ENCODE peak calls at places on chromosome X, in five cellular contexts. One of them, this sample, is unnamed.

GRCh38 chrX:24428518-24428917 is 36.6 kb upstream of the PDK3 start:
- DNase-seq in HepG2: no peak
- DNase-seq in H1: no peak
- DNase-seq in SK-N-SH: no peak
- DNase-seq in GM12878: no peak
- DNase-seq in this sample: no peak

GRCh38 chrX:106752101-106752678 is 25.7 kb downstream of the RNF128 start:
- DNase-seq in GM12878: no peak
- DNase-seq in SK-N-SH: no peak
- DNase-seq in H1: no peak
- DNase-seq in HepG2: no peak
- DNase-seq in this sample: no peak

GRCh38 chrX:29145316-29145715 is 558.1 kb downstream of the IL1RAPL1 start:
- DNase-seq in SK-N-SH: no peak
- DNase-seq in HepG2: no peak
- DNase-seq in H1: no peak
- DNase-seq in GM12878: no peak
- DNase-seq in this sample: no peak

GRCh38 chrX:45954026-45954425 is 591.2 kb downstream of the ZNF674 start:
- DNase-seq in HepG2: no peak
- DNase-seq in GM12878: no peak
- DNase-seq in H1: no peak
- DNase-seq in SK-N-SH: no peak
- DNase-seq in this sample: no peak

GRCh38 chrX:45517090-45517973 is 316.7 kb upstream of the DIPK2B start:
- DNase-seq in HepG2: peak
- DNase-seq in GM12878: no peak
- DNase-seq in H1: no peak
- DNase-seq in SK-N-SH: no peak
- DNase-seq in this sample: no peak

GRCh38 chrX:130049821-130050220 is 60.5 kb downstream of the ELF4 start:
- DNase-seq in H1: no peak
- DNase-seq in GM12878: no peak
- DNase-seq in HepG2: no peak
- DNase-seq in SK-N-SH: no peak
- DNase-seq in this sample: no peak

GRCh38 chrX:145405012-145405411 is 157.7 kb downstream of the SPANXN1 start:
- DNase-seq in SK-N-SH: peak
- DNase-seq in GM12878: no peak
- DNase-seq in HepG2: peak
- DNase-seq in H1: no peak
- DNase-seq in this sample: peak

GRCh38 chrX:97266406-97267121 is 382.9 kb downstream of the RPA4 start:
- DNase-seq in GM12878: no peak
- DNase-seq in SK-N-SH: peak
- DNase-seq in HepG2: no peak
- DNase-seq in H1: no peak
- DNase-seq in this sample: no peak

GRCh38 chrX:20507901-20508620 is 241.4 kb upstream of the RPS6KA3 start:
- DNase-seq in GM12878: no peak
- DNase-seq in H1: no peak
- DNase-seq in SK-N-SH: no peak
- DNase-seq in HepG2: no peak
- DNase-seq in this sample: no peak

GRCh38 chrX:100654256-100654655 is 10.3 kb downstream of the SRPX2 start:
- DNase-seq in H1: no peak
- DNase-seq in GM12878: no peak
- DNase-seq in SK-N-SH: peak
- DNase-seq in HepG2: no peak
- DNase-seq in this sample: no peak

GRCh38 chrX:22652596-22652995 is 347.2 kb upstream of the DDX53 start:
- DNase-seq in HepG2: peak
- DNase-seq in SK-N-SH: peak
- DNase-seq in H1: no peak
- DNase-seq in GM12878: no peak
- DNase-seq in this sample: no peak

GRCh38 chrX:96407043-96407442 is 277.6 kb upstream of the DIAPH2 start:
- DNase-seq in HepG2: peak
- DNase-seq in H1: no peak
- DNase-seq in GM12878: no peak
- DNase-seq in SK-N-SH: no peak
- DNase-seq in this sample: no peak

GRCh38 chrX:39616098-39616729 is 481.5 kb downstream of the BCOR start:
- DNase-seq in GM12878: peak
- DNase-seq in SK-N-SH: no peak
- DNase-seq in HepG2: no peak
- DNase-seq in H1: no peak
- DNase-seq in this sample: peak

GRCh38 chrX:39614680-39614998 is 483.1 kb downstream of the BCOR start:
- DNase-seq in HepG2: no peak
- DNase-seq in H1: no peak
- DNase-seq in SK-N-SH: no peak
- DNase-seq in GM12878: no peak
- DNase-seq in this sample: no peak

GRCh38 chrX:39613997-39614679 is 483.6 kb downstream of the BCOR start:
- DNase-seq in SK-N-SH: peak
- DNase-seq in HepG2: no peak
- DNase-seq in GM12878: peak
- DNase-seq in H1: peak
- DNase-seq in this sample: no peak

GRCh38 chrX:39611468-39611867 is 486.3 kb downstream of the BCOR start:
- DNase-seq in GM12878: no peak
- DNase-seq in HepG2: no peak
- DNase-seq in SK-N-SH: no peak
- DNase-seq in H1: no peak
- DNase-seq in this sample: peak

GRCh38 chrX:39613508-39613921 is 484.2 kb downstream of the BCOR start:
- DNase-seq in SK-N-SH: peak
- DNase-seq in GM12878: no peak
- DNase-seq in H1: peak
- DNase-seq in HepG2: no peak
- DNase-seq in this sample: no peak
- H2AFZ ChIP-seq in SK-N-SH: no peak
- H2AFZ ChIP-seq in GM12878: peak
- H2AFZ ChIP-seq in H1: no peak
- H2AFZ ChIP-seq in HepG2: no peak
- H2AFZ ChIP-seq in this sample: no peak

GRCh38 chrX:116961872-116962582 is 499.3 kb upstream of the CT83 start:
- DNase-seq in H1: no peak
- DNase-seq in SK-N-SH: peak
- DNase-seq in GM12878: no peak
- DNase-seq in HepG2: peak
- DNase-seq in this sample: no peak
- TF ChIP-seq MAX in H1: no peak
- TF ChIP-seq MAX in SK-N-SH: no peak
- TF ChIP-seq MAX in GM12878: no peak
- TF ChIP-seq MAX in HepG2: no peak
- TF ChIP-seq MAX in this sample: no peak

DNA sequence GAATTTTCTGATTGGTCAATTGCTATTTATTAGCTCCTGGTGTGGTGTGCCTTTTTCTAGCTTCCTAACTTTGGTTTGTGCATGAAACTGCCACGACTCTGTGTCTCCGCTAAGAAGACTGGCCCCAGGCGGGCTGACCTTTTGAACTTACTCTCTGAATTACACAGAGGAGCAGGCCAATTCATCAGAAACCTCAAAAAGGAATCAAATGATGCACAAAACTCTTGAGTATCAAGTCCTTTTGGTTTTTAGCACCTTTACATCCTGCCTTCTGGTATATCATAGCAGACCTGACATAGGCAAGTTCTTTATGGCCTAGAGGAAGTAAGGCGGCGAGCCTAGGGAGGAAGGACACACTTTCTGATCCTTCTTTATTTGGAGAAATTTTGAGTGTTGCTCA is 17.6 kb downstream of the TKTL1 start:
- DNase-seq in H1: no peak
- DNase-seq in GM12878: no peak
- DNase-seq in HepG2: no peak
- DNase-seq in SK-N-SH: no peak
- DNase-seq in this sample: no peak
- TF ChIP-seq USF2 in H1: no peak
- TF ChIP-seq USF2 in GM12878: no peak
- TF ChIP-seq USF2 in HepG2: no peak
- TF ChIP-seq USF2 in SK-N-SH: no peak
- TF ChIP-seq USF2 in this sample: no peak

GRCh38 chrX:147978931-147979330 is 2.2 kb upstream of the FMR1NB start:
- DNase-seq in H1: no peak
- DNase-seq in HepG2: no peak
- DNase-seq in GM12878: no peak
- DNase-seq in SK-N-SH: no peak
- DNase-seq in this sample: no peak
- H2AFZ ChIP-seq in H1: no peak
- H2AFZ ChIP-seq in HepG2: no peak
- H2AFZ ChIP-seq in GM12878: no peak
- H2AFZ ChIP-seq in SK-N-SH: no peak
- H2AFZ ChIP-seq in this sample: no peak

GRCh38 chrX:18348047-18348446 is 6.4 kb downstream of the SCML2 start:
- DNase-seq in H1: no peak
- DNase-seq in SK-N-SH: no peak
- DNase-seq in GM12878: no peak
- DNase-seq in HepG2: no peak
- DNase-seq in this sample: no peak

GRCh38 chrX:18353931-18354368 is 538 bp downstream of the SCML2 start:
- DNase-seq in H1: no peak
- DNase-seq in SK-N-SH: peak
- DNase-seq in GM12878: no peak
- DNase-seq in HepG2: peak
- DNase-seq in this sample: peak

GRCh38 chrX:18354369-18355329 is at the start of gene SCML2:
- DNase-seq in HepG2: peak
- DNase-seq in H1: no peak
- DNase-seq in GM12878: no peak
- DNase-seq in SK-N-SH: peak
- DNase-seq in this sample: peak

GRCh38 chrX:18351774-18352173 is 2.7 kb downstream of the SCML2 start:
- DNase-seq in GM12878: no peak
- DNase-seq in HepG2: no peak
- DNase-seq in SK-N-SH: no peak
- DNase-seq in H1: no peak
- DNase-seq in this sample: no peak
- TF ChIP-seq MAX in GM12878: no peak
- TF ChIP-seq MAX in HepG2: no peak
- TF ChIP-seq MAX in SK-N-SH: no peak
- TF ChIP-seq MAX in H1: no peak
- TF ChIP-seq MAX in this sample: no peak

GRCh38 chrX:12113321-12113720 is 25.0 kb upstream of the FRMPD4 start:
- DNase-seq in H1: no peak
- DNase-seq in HepG2: no peak
- DNase-seq in GM12878: no peak
- DNase-seq in SK-N-SH: no peak
- DNase-seq in this sample: no peak
- TF ChIP-seq USF2 in H1: no peak
- TF ChIP-seq USF2 in HepG2: no peak
- TF ChIP-seq USF2 in GM12878: no peak
- TF ChIP-seq USF2 in SK-N-SH: no peak
- TF ChIP-seq USF2 in this sample: no peak

GRCh38 chrX:140110081-140110650 is 144.8 kb upstream of the CXorf66 start:
- DNase-seq in HepG2: no peak
- DNase-seq in H1: no peak
- DNase-seq in SK-N-SH: no peak
- DNase-seq in GM12878: no peak
- DNase-seq in this sample: no peak
- H2AFZ ChIP-seq in HepG2: no peak
- H2AFZ ChIP-seq in H1: no peak
- H2AFZ ChIP-seq in SK-N-SH: no peak
- H2AFZ ChIP-seq in GM12878: no peak
- H2AFZ ChIP-seq in this sample: no peak

DNA sequence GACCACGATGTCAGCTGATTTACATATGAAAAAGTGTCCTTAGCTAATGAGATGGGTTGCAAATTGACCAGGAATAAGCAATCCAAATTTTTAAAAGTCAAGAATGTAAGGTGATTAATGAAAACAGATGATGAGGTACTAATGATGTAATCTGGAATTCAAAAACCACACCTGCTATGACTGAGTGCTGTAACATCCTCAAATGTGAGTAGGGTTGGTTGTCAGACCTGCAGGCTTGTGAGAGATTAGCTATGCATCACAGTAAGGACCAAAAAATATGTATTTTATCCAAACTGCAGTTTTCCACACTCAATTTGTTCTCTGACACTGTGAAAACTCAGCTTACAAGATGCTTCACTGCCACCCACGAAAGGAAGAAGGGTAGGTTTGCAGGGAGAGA is 242.5 kb downstream of the OPHN1 start:
- DNase-seq in GM12878: no peak
- DNase-seq in SK-N-SH: no peak
- DNase-seq in HepG2: no peak
- DNase-seq in H1: no peak
- DNase-seq in this sample: no peak
- TF ChIP-seq MAX in GM12878: no peak
- TF ChIP-seq MAX in SK-N-SH: no peak
- TF ChIP-seq MAX in HepG2: no peak
- TF ChIP-seq MAX in H1: no peak
- TF ChIP-seq MAX in this sample: no peak

GRCh38 chrX:123086768-123087167 is 97.3 kb upstream of the GRIA3 start:
- DNase-seq in GM12878: no peak
- DNase-seq in H1: no peak
- DNase-seq in HepG2: no peak
- DNase-seq in SK-N-SH: no peak
- DNase-seq in this sample: no peak

GRCh38 chrX:123087326-123087725 is 96.8 kb upstream of the GRIA3 start:
- DNase-seq in SK-N-SH: no peak
- DNase-seq in H1: no peak
- DNase-seq in HepG2: peak
- DNase-seq in GM12878: no peak
- DNase-seq in this sample: no peak

GRCh38 chrX:123085311-123085940 is 98.7 kb upstream of the GRIA3 start:
- DNase-seq in H1: peak
- DNase-seq in GM12878: no peak
- DNase-seq in SK-N-SH: no peak
- DNase-seq in HepG2: peak
- DNase-seq in this sample: no peak

GRCh38 chrX:123088930-123089329 is 95.1 kb upstream of the GRIA3 start:
- DNase-seq in SK-N-SH: no peak
- DNase-seq in H1: no peak
- DNase-seq in GM12878: no peak
- DNase-seq in HepG2: no peak
- DNase-seq in this sample: no peak

DNA sequence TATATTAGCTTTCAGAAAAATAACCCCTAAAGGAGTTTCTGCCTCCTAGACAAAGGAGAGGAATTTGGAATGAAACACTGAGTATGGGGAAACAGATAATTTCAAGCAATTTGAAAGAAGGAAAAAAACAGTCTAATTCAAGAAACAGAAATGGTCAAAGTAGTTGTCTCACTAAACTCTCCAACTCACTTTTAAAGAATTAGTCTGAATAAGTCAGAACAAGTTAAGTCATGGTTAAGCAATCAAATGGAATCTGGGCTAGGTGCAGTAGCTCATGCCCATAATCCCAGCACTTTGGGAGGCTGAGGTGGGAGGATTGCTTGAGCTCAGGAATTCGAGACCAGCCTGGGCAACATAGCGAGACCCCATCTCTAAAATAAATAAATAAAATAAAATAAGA is 95.7 kb upstream of the GRIA3 start:
- DNase-seq in SK-N-SH: no peak
- DNase-seq in HepG2: no peak
- DNase-seq in H1: no peak
- DNase-seq in GM12878: no peak
- DNase-seq in this sample: no peak
- TF ChIP-seq USF2 in SK-N-SH: no peak
- TF ChIP-seq USF2 in HepG2: no peak
- TF ChIP-seq USF2 in H1: no peak
- TF ChIP-seq USF2 in GM12878: no peak
- TF ChIP-seq USF2 in this sample: no peak

This sample was measured in K562.